ENCODE peak calls at places on chromosome 22, in seven cellular contexts. Z, C, W, U, T, S and Y are unnamed samples.

GRCh38 chr22:24067587-24068376 is 56.7 kb downstream of the CABIN1 start:
- DNase-seq in U (no peak), T (no peak), C (no peak), W (no peak), S (no peak), Z (no peak), Y (no peak)

GRCh38 chr22:44975444-44976262 is 34.2 kb downstream of the PHF21B start:
- DNase-seq in C (peak), W (peak), T (peak), U (peak), Z (peak), S (peak), Y (peak)

GRCh38 chr22:36546092-36546804 is 17.3 kb upstream of the EIF3D start:
- DNase-seq in W (peak), C (no peak), T (no peak), Z (peak), U (no peak), S (peak), Y (peak)

GRCh38 chr22:47290706-47291430 is 528.4 kb downstream of the TBC1D22A start:
- DNase-seq in W (no peak), U (no peak), C (no peak), Z (no peak), S (no peak), T (no peak), Y (no peak)

GRCh38 chr22:36406721-36407120 is 19.0 kb upstream of the MYH9 start:
- DNase-seq in S (no peak), T (no peak), W (no peak), C (no peak), Z (no peak), U (no peak), Y (no peak)

GRCh38 chr22:44127353-44127752 is 53.4 kb upstream of the PARVG start:
- DNase-seq in Z (peak), S (no peak), U (peak), C (peak), W (no peak), T (no peak), Y (no peak)

GRCh38 chr22:35195821-35196220 is 61.5 kb upstream of the HMGXB4 start:
- DNase-seq in Z (no peak), S (no peak), W (no peak), U (no peak), C (no peak), T (no peak), Y (no peak)

GRCh38 chr22:23200896-23201295 is 20.6 kb downstream of the BCR start:
- DNase-seq in Z (no peak), C (peak), W (no peak), U (no peak), S (no peak), T (no peak), Y (no peak)

GRCh38 chr22:41816241-41816640 is 15.8 kb downstream of the CCDC134 start:
- DNase-seq in Z (no peak), W (no peak), T (no peak), S (no peak), C (no peak), U (no peak), Y (no peak)

GRCh38 chr22:27775698-27776409 is 25.7 kb downstream of the MN1 start:
- DNase-seq in T (no peak), W (no peak), C (no peak), S (no peak), U (no peak), Z (no peak), Y (no peak)

GRCh38 chr22:50630376-50630775 is 2.4 kb upstream of the ARSA start:
- DNase-seq in U (no peak), S (no peak), W (no peak), T (no peak), C (no peak), Z (no peak), Y (no peak)
- TF ChIP-seq CTCF in U (no peak), S (no peak), W (no peak), T (no peak), C (no peak), Z (no peak), Y (no peak)

GRCh38 chr22:20430101-20430640 is 7.5 kb downstream of the SCARF2 start:
- DNase-seq in S (no peak), W (no peak), T (no peak), C (peak), U (peak), Z (no peak), Y (no peak)
- H3K4me3 ChIP-seq in S (peak), W (no peak), T (no peak), C (no peak), U (peak), Z (no peak), Y (no peak)

GRCh38 chr22:26086359-26086758 is 82.9 kb upstream of the SEZ6L start:
- DNase-seq in Z (no peak), C (no peak), T (no peak), U (no peak), S (no peak), W (no peak), Y (no peak)
- TF ChIP-seq CTCF in Z (no peak), C (no peak), T (no peak), U (no peak), S (no peak), W (no peak), Y (no peak)

DNA sequence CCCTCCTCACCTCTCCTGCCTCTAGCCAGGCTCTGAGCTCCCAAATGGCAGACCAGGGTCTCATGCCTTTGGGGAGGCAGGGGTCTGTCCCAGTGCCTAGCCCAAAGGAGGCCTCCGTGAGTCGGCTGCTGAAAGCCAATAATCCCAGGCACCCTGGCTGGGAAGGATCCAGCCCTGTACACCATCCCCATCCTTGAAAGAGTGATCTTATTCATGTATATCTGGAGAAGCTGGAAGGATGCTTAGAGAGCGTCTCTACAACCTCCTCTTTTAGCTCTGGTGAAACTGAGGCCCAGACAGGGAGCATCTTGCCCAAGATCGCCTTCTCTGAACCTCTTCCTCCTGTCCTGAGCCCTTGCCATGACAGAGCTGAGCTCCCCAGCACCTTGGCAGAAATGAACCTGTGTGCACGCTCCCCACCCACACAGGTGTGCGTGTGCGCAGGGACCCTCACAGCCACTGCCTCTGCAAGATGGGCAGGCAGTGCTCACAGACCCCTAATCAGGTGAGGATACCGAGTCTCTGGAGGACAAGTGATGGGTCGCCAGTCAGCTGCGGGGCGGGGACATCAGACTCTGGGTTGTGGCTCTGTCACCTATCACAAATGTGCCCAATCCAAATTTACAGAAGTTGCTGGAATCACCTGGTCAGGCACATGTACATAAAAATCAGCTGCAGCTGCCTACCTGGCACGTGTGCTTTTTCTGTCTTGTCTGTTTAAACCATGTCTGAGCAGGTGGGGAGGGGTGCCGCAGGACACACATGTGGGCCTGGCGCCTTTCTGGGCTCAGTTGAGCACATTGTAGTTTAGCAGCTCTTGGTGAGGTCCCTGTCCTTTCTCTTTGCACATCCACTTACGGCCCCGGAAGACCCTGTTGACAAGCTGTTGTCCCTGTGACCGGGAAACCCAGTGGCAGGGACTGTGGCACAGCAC is 49.3 kb upstream of the WNT7B start:
- DNase-seq in T (peak), U (peak), S (no peak), C (no peak), W (no peak), Z (no peak), Y (no peak)
- H3K4me3 ChIP-seq in T (no peak), U (peak), S (no peak), C (peak), W (no peak), Z (no peak), Y (no peak)

GRCh38 chr22:22110548-22111266 is 128.1 kb upstream of the TOP3B start:
- DNase-seq in S (peak), T (no peak), C (peak), Z (peak), U (no peak), W (peak), Y (peak)
- TF ChIP-seq CTCF in S (peak), T (no peak), C (peak), Z (peak), U (peak), W (peak), Y (peak)